ENCODE peak calls at places on chromosome 14, in five cellular contexts. One of them, this sample, is unnamed.

GRCh38 chr14:58731465-58732330 is 93.9 kb downstream of the DACT1 start:
- ATAC-seq in HepG2: no peak
- ATAC-seq in K562: no peak
- ATAC-seq in GM12878: no peak
- ATAC-seq in upper lobe of left lung: no peak
- ATAC-seq in this sample: no peak

GRCh38 chr14:102407258-102407657 is 44.5 kb downstream of the TECPR2 start:
- ATAC-seq in HepG2: no peak
- ATAC-seq in K562: no peak
- ATAC-seq in GM12878: no peak
- ATAC-seq in upper lobe of left lung: no peak
- ATAC-seq in this sample: peak; percentile 63

GRCh38 chr14:55609681-55610080 is 29.7 kb downstream of the KTN1 start:
- ATAC-seq in HepG2: no peak
- ATAC-seq in K562: no peak
- ATAC-seq in GM12878: no peak
- ATAC-seq in upper lobe of left lung: no peak
- ATAC-seq in this sample: no peak

GRCh38 chr14:88106377-88106776 is 101.4 kb downstream of the GPR65 start:
- ATAC-seq in HepG2: peak; percentile 52
- ATAC-seq in K562: no peak
- ATAC-seq in GM12878: no peak
- ATAC-seq in upper lobe of left lung: peak; percentile 15
- ATAC-seq in this sample: no peak

GRCh38 chr14:67486890-67487289 is 1.6 kb downstream of the TMEM229B start:
- ATAC-seq in HepG2: no peak
- ATAC-seq in K562: no peak
- ATAC-seq in GM12878: no peak
- ATAC-seq in upper lobe of left lung: no peak
- ATAC-seq in this sample: no peak

GRCh38 chr14:23559010-23559920 is 3.2 kb downstream of the THTPA start:
- ATAC-seq in HepG2: no peak
- ATAC-seq in K562: peak; percentile 38
- ATAC-seq in GM12878: no peak
- ATAC-seq in upper lobe of left lung: no peak
- ATAC-seq in this sample: no peak

GRCh38 chr14:76647699-76648298 is 113.5 kb upstream of the VASH1 start:
- ATAC-seq in HepG2: peak; percentile 75
- ATAC-seq in K562: peak; percentile 93
- ATAC-seq in GM12878: peak; percentile 94
- ATAC-seq in upper lobe of left lung: peak; percentile 49
- ATAC-seq in this sample: no peak

GRCh38 chr14:89139404-89140247 is 277.4 kb downstream of the FOXN3 start:
- ATAC-seq in HepG2: peak; percentile 64
- ATAC-seq in K562: no peak
- ATAC-seq in GM12878: no peak
- ATAC-seq in upper lobe of left lung: no peak
- ATAC-seq in this sample: no peak

GRCh38 chr14:22466520-22466919 is 122.5 kb downstream of the DAD1 start:
- ATAC-seq in HepG2: no peak
- ATAC-seq in K562: no peak
- ATAC-seq in GM12878: peak; percentile 71
- ATAC-seq in upper lobe of left lung: no peak
- ATAC-seq in this sample: no peak

GRCh38 chr14:23915559-23915958 is 38.0 kb upstream of the DHRS4 start:
- ATAC-seq in HepG2: no peak
- ATAC-seq in K562: no peak
- ATAC-seq in GM12878: no peak
- ATAC-seq in upper lobe of left lung: no peak
- ATAC-seq in this sample: no peak

GRCh38 chr14:88547386-88547780 is 7.4 kb downstream of the PTPN21 start:
- ATAC-seq in HepG2: no peak
- ATAC-seq in K562: no peak
- ATAC-seq in GM12878: no peak
- ATAC-seq in upper lobe of left lung: no peak
- ATAC-seq in this sample: no peak

DNA sequence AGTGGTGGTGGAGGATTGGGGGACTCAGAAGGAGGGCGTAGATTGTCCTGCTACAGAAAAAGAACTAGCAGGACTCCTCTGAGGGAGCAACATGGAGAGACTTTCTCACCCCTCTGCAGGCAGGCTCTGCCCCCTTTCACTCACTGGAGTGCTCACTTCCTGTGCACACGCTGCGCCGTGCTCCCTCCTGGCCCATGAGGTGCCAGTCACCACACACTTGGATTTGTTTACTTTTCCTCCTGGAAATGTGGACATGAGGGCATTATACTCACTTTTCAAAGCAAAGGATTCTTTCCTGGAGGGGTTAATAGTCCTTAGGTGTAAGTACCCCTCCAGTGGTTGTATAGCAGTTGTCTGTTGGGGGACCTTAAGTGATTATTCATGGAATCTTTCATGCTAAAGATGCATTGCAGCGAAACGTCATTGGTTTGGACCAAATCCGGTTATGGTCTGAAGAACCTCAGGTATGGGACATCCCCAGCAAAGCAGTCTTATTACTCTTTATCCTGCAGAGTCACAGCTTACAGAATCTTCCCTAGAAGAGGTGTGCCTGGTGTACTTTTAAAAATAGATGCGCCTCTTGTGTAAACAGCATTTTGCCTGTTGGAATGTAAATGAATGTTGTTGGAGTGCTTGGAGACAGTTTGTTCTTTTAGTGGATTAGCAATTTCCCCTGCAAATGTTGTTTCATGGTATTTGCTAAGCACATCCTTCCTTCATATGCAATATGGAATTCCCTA is 242.7 kb downstream of the ZFP36L1 start:
- ATAC-seq in HepG2: no peak
- ATAC-seq in K562: no peak
- ATAC-seq in GM12878: no peak
- ATAC-seq in upper lobe of left lung: no peak
- ATAC-seq in this sample: no peak
- TF ChIP-seq EP300 in HepG2: no peak
- TF ChIP-seq EP300 in K562: no peak
- TF ChIP-seq EP300 in GM12878: no peak
- TF ChIP-seq EP300 in upper lobe of left lung: peak; percentile 88
- TF ChIP-seq EP300 in this sample: peak; percentile 54

DNA sequence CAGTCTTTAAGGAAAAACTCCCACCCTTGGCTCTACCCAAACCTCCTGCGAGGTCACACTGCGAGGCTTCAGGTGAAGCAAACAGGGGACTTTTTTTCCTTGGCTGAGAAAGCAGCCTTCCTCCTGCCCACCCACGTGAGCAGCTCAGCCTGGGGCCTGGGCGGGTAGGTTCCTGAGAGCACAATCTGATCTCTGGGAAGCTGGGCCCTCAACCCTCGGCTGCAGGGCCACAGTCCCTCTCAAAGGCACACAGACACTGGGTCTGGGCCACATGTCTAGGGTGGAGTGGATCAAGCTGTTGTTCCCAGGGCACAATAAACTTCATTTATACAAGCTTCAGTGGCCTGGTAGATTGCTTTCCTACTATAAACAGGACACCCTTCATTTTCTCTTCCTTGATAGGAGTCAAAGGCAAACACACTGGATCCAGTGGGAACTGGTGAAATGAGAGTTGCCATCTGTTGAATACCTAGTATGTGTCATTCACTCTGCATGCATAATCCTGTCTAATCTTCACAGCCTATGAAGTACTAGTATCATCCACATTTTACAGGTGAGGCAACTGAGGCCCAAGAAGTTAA is 41.3 kb upstream of the PNMA1 start:
- ATAC-seq in HepG2: no peak
- ATAC-seq in K562: peak; percentile 16
- ATAC-seq in GM12878: peak; percentile 0
- ATAC-seq in upper lobe of left lung: no peak
- ATAC-seq in this sample: no peak
- TF ChIP-seq POLR2AphosphoS5 in HepG2: no peak
- TF ChIP-seq POLR2AphosphoS5 in K562: peak; percentile 4
- TF ChIP-seq POLR2AphosphoS5 in GM12878: no peak
- TF ChIP-seq POLR2AphosphoS5 in upper lobe of left lung: no peak
- TF ChIP-seq POLR2AphosphoS5 in this sample: peak; percentile 7

DNA sequence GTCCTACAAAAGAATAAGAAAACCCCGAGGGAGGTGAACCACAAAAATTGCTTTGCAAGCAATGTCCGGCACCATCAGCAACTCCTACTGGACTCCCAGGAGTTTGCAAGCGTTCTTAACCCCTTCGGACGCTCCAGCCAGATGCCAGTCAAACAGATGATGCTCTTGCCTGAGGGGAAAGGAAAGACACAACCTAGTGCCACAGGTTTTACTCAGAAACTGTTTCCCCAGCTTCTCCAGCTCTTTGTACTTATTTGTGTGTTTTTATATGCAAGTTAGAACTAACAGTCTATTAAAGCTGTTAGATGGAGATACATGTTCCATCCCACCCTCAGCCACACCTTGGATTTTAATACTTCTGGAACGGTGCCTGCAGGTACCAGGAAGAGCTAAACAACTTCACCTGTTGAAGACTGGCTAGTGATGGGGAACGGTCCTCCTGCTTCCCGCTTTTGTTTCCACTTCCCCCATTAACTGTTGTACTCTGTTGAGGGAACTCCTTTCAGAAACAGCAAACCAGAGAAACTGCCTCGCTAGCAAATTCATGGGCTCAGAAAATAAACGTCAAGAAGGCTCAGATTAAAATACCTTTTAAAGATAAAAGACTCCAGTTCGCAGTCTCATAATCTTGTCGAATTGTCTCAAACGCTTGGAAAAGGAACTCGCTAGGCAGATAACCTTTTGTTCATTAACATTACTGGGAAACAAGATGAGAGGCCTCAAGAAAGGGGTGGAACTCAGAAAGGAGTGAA is 1.1 kb upstream of the FERMT2 start:
- ATAC-seq in HepG2: peak; percentile 62
- ATAC-seq in K562: peak; percentile 66
- ATAC-seq in GM12878: peak; percentile 3
- ATAC-seq in upper lobe of left lung: peak; percentile 75
- ATAC-seq in this sample: peak; percentile 49
- H3K27me3 ChIP-seq in HepG2: no peaks in the 10 kb centered on the region
- H3K27me3 ChIP-seq in K562: peaks cover 16% of the 10 kb centered on the region
- H3K27me3 ChIP-seq in GM12878: peaks cover 1% of the 10 kb centered on the region
- H3K27me3 ChIP-seq in upper lobe of left lung: no peaks in the 10 kb centered on the region
- H3K27me3 ChIP-seq in this sample: no peaks in the 10 kb centered on the region

DNA sequence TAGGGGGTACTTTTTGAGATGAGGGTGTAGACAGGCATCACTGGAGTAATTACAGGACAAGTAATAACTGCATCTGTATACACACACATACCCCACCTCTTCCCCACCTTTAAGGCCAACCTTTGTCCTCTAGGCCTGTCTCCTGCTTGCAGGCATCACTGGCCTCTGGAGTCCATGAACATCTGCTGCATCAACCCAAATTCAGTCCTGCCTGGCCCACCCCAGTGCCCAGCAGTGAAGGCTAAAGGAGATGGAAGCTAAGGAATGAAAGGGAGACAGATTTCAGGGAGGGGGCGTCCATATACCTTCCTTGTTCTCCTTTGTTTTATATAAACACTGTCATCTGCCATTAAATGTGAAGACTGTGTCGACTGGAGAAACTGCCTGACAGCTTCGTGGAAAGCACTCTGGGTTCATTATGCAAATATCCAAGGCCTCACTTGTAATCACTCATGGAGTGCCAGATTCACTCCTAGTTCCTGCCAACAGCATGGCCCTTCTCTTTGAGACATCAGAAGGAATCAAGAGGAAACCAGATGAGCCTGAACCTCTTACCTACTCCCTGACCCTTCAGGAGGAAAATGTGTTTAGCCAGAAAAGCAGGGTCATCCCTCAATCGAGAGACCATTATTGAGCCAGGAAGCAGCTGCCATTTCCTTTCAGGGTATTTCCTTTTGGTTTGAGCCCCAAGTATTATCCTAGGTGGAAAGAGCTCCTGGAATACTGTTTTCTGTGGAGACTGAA is 64.5 kb downstream of the SERPINA3 start:
- ATAC-seq in HepG2: no peak
- ATAC-seq in K562: no peak
- ATAC-seq in GM12878: no peak
- ATAC-seq in upper lobe of left lung: no peak
- ATAC-seq in this sample: no peak
- TF ChIP-seq EP300 in HepG2: no peak
- TF ChIP-seq EP300 in K562: no peak
- TF ChIP-seq EP300 in GM12878: no peak
- TF ChIP-seq EP300 in upper lobe of left lung: no peak
- TF ChIP-seq EP300 in this sample: no peak

DNA sequence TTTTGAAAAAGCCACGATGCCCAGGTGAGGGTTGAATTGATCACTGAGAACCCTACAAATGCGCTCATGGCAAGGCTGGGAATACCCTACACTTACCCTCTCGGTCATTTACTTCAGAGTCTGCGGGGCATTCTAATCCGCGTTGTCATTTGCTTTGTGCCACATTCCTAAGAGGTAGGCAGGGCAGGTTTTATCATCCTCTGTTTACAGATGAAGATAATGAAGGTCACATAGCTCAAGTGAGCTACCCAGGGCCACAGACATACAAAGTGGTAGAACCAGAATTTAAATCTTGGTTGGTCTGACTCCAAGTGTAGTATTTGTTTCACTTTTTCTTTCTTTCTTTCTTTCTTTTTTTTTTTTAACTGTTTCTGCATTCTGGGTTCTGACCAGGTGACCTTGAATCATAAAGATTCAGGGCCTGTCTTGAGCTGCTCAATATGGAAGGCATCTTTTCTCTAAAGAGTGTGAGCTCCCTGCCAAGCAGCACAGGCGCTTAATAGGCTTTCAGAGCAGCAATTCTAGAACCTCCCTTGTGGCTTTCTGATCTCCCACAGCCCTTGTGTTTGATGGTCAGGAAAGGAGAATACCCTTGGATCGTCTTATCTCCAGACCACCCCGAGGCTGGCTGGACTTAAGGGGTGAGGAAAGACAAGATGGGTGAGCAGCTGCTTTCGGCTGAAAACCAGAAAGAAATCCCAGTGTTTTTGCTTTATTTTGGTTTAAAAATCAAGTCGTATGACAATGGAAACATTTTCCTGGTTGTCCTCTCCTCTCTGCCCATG is 662 bp upstream of the BATF start:
- ATAC-seq in HepG2: peak; percentile 46
- ATAC-seq in K562: no peak
- ATAC-seq in GM12878: peak; percentile 23
- ATAC-seq in upper lobe of left lung: no peak
- ATAC-seq in this sample: no peak
- TF ChIP-seq POLR2AphosphoS5 in HepG2: no peak
- TF ChIP-seq POLR2AphosphoS5 in K562: no peak
- TF ChIP-seq POLR2AphosphoS5 in GM12878: no peak
- TF ChIP-seq POLR2AphosphoS5 in upper lobe of left lung: no peak
- TF ChIP-seq POLR2AphosphoS5 in this sample: no peak

DNA sequence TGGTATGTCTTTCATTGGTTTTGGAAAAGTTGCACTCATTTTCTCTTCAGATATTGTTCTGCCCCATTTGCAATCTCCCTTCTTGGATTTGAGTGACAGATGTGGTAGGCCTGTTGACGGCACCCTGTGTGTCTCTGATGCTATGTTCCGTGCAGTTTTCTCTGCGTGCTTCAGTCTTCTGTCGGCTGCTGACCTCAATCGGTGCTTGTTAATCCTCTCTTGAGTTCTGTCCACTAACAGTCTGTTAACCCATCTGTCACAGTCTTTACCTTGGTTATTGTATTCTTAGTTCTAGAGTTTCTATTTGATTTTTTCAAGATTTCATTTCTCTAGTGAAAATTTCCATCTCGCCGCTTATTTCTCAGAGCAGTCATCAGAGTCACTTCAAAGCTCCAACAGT is 20.7 kb upstream of the PLD4 start:
- ATAC-seq in HepG2: no peak
- ATAC-seq in K562: no peak
- ATAC-seq in GM12878: no peak
- ATAC-seq in upper lobe of left lung: no peak
- ATAC-seq in this sample: no peak
- H3K27me3 ChIP-seq in HepG2: peaks cover 1% of the 10 kb centered on the region
- H3K27me3 ChIP-seq in K562: peaks cover 26% of the 10 kb centered on the region
- H3K27me3 ChIP-seq in GM12878: peaks cover 2% of the 10 kb centered on the region
- H3K27me3 ChIP-seq in upper lobe of left lung: no peaks in the 10 kb centered on the region
- H3K27me3 ChIP-seq in this sample: peaks cover 15% of the 10 kb centered on the region